ENCODE peak calls at places on chromosomes 12 and 14, in four cellular contexts. One of them, this sample, is unnamed.

GRCh38 chr12:12007001-12007712 is 63.6 kb upstream of the BCL2L14 start:
- DNase-seq in CD8-positive, alpha-beta T cell: peak
- DNase-seq in H7: no peak
- DNase-seq in GM23248: peak
- DNase-seq in this sample: no peak

GRCh38 chr12:53208435-53208834 is 1.4 kb upstream of the ITGB7 start:
- DNase-seq in CD8-positive, alpha-beta T cell: no peak
- DNase-seq in H7: no peak
- DNase-seq in GM23248: no peak
- DNase-seq in this sample: no peak

GRCh38 chr12:64304571-64304970 is 82.5 kb upstream of the KICS2 start:
- DNase-seq in CD8-positive, alpha-beta T cell: no peak
- DNase-seq in H7: no peak
- DNase-seq in GM23248: no peak
- DNase-seq in this sample: no peak

GRCh38 chr12:53596920-53597363 is 29.2 kb downstream of the ATF7 start:
- DNase-seq in CD8-positive, alpha-beta T cell: no peak
- DNase-seq in H7: no peak
- DNase-seq in GM23248: peak
- DNase-seq in this sample: no peak

GRCh38 chr12:107891967-107892366 is 117.5 kb downstream of the ASCL4 start:
- DNase-seq in CD8-positive, alpha-beta T cell: no peak
- DNase-seq in H7: peak
- DNase-seq in GM23248: peak
- DNase-seq in this sample: peak

GRCh38 chr14:36981832-36982528 is 190.4 kb downstream of the SLC25A21 start:
- DNase-seq in CD8-positive, alpha-beta T cell: no peak
- DNase-seq in H7: no peak
- DNase-seq in GM23248: peak
- DNase-seq in this sample: no peak

GRCh38 chr14:99117671-99118045 is 154.3 kb downstream of the BCL11B start:
- DNase-seq in CD8-positive, alpha-beta T cell: no peak
- DNase-seq in H7: no peak
- DNase-seq in GM23248: no peak
- DNase-seq in this sample: no peak

GRCh38 chr12:30754383-30754749 is 385 bp downstream of the CAPRIN2 start:
- DNase-seq in CD8-positive, alpha-beta T cell: peak
- DNase-seq in H7: no peak
- DNase-seq in GM23248: no peak
- DNase-seq in this sample: no peak

GRCh38 chr12:6380141-6381121 is 3.5 kb upstream of the LTBR start:
- DNase-seq in CD8-positive, alpha-beta T cell: no peak
- DNase-seq in H7: peak
- DNase-seq in GM23248: peak
- DNase-seq in this sample: no peak

GRCh38 chr12:53938276-53939140 is at the start of gene HOXC13:
- DNase-seq in CD8-positive, alpha-beta T cell: no peak
- DNase-seq in H7: peak
- DNase-seq in GM23248: peak
- DNase-seq in this sample: peak

GRCh38 chr14:65070710-65071033 is 31.6 kb downstream of the MAX start:
- DNase-seq in CD8-positive, alpha-beta T cell: no peak
- DNase-seq in H7: no peak
- DNase-seq in GM23248: peak
- DNase-seq in this sample: no peak

GRCh38 chr12:97301576-97301975 is 161.0 kb upstream of the RMST start:
- DNase-seq in CD8-positive, alpha-beta T cell: no peak
- DNase-seq in H7: no peak
- DNase-seq in GM23248: no peak
- DNase-seq in this sample: no peak

GRCh38 chr12:79206871-79207270 is 342.3 kb downstream of the SYT1 start:
- DNase-seq in CD8-positive, alpha-beta T cell: no peak
- DNase-seq in H7: no peak
- DNase-seq in GM23248: no peak
- DNase-seq in this sample: no peak

GRCh38 chr14:81471062-81471461 is 62.6 kb downstream of the SEL1L start:
- DNase-seq in CD8-positive, alpha-beta T cell: no peak
- DNase-seq in H7: no peak
- DNase-seq in GM23248: no peak
- DNase-seq in this sample: no peak

GRCh38 chr12:14390885-14391530 is 25.5 kb downstream of the ATF7IP start:
- DNase-seq in CD8-positive, alpha-beta T cell: no peak
- DNase-seq in H7: no peak
- DNase-seq in GM23248: no peak
- DNase-seq in this sample: no peak

GRCh38 chr12:24380122-24380521 is 430.7 kb upstream of the SOX5 start:
- DNase-seq in CD8-positive, alpha-beta T cell: no peak
- DNase-seq in H7: peak
- DNase-seq in GM23248: no peak
- DNase-seq in this sample: no peak

GRCh38 chr12:53044896-53045571 is 4.8 kb upstream of the TNS2 start:
- DNase-seq in CD8-positive, alpha-beta T cell: no peak
- DNase-seq in H7: peak
- DNase-seq in GM23248: no peak
- DNase-seq in this sample: no peak

GRCh38 chr12:9115731-9116689 is at the start of gene A2M:
- DNase-seq in CD8-positive, alpha-beta T cell: no peak
- DNase-seq in H7: no peak
- DNase-seq in GM23248: peak
- DNase-seq in this sample: no peak
- H3K4me3 ChIP-seq in CD8-positive, alpha-beta T cell: no peak
- H3K4me3 ChIP-seq in H7: no peak
- H3K4me3 ChIP-seq in GM23248: peak
- H3K4me3 ChIP-seq in this sample: no peak

GRCh38 chr14:32940066-32940651 is 1.5 kb downstream of the NPAS3 start:
- DNase-seq in CD8-positive, alpha-beta T cell: no peak
- DNase-seq in H7: peak
- DNase-seq in GM23248: peak
- DNase-seq in this sample: no peak

GRCh38 chr14:32940711-32941667 is 2.3 kb downstream of the NPAS3 start:
- DNase-seq in CD8-positive, alpha-beta T cell: no peak
- DNase-seq in H7: no peak
- DNase-seq in GM23248: no peak
- DNase-seq in this sample: no peak

GRCh38 chr14:32938719-32939253 is at the start of gene NPAS3:
- DNase-seq in CD8-positive, alpha-beta T cell: no peak
- DNase-seq in H7: peak
- DNase-seq in GM23248: peak
- DNase-seq in this sample: no peak

GRCh38 chr14:32941668-32942065 is 3.0 kb downstream of the NPAS3 start:
- DNase-seq in CD8-positive, alpha-beta T cell: no peak
- DNase-seq in H7: no peak
- DNase-seq in GM23248: no peak
- DNase-seq in this sample: no peak

GRCh38 chr14:32939254-32940065 is 781 bp downstream of the NPAS3 start:
- DNase-seq in CD8-positive, alpha-beta T cell: no peak
- DNase-seq in H7: peak
- DNase-seq in GM23248: peak
- DNase-seq in this sample: no peak
- H3K4me3 ChIP-seq in CD8-positive, alpha-beta T cell: no peak
- H3K4me3 ChIP-seq in H7: peak
- H3K4me3 ChIP-seq in GM23248: peak
- H3K4me3 ChIP-seq in this sample: no peak

GRCh38 chr14:39268393-39268792 is 34.7 kb downstream of the MIA2 start:
- DNase-seq in CD8-positive, alpha-beta T cell: no peak
- DNase-seq in H7: no peak
- DNase-seq in GM23248: peak
- DNase-seq in this sample: peak
- H3K4me3 ChIP-seq in CD8-positive, alpha-beta T cell: peak
- H3K4me3 ChIP-seq in H7: no peak
- H3K4me3 ChIP-seq in GM23248: peak
- H3K4me3 ChIP-seq in this sample: peak

DNA sequence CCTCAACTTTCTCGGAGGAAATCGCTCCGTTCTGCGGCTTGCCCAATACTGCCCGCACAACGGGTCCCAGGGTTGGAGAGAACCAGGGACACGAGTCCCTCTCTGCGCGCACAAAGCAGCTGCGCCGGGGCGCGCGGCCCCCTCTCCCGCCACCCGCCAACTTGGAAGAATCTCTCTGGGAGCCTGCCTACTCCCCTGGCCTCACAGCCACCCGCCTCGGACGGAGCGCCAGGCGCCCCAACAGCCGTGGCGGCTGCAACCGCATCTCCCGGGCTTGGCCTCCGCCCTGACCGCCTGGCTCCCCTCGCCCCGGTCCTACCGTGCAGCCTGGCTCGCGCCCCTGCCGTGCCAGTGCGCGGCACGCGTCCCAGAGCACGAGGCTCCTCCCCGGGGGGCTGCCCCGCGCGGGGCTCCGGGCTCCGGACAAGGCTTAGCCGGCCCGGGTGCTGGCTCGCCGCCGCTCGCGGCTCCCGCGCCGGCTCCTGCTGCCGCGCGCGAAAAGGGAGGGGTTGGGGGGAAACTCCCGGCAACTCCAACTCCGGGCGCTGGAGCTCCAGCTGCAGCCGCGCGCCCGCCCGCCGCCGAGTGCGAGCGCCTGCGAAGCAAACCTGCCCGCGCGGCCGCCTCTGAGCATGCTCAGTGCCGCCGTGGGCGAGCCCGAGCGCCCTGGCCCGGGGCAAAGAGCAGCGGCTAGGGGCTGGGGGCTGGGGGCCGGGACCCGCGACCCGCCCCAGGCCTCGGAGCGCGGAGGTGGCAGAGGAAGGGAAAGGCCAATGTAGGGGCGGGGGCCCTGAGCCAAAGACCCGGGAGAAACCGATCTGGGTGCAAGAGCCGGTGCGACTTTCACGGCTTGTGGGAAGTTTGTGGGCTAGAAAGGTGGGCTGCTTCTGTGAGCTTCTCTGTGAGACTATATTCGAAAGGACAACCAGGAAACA is at the start of gene STXBP6:
- DNase-seq in CD8-positive, alpha-beta T cell: no peak
- DNase-seq in H7: peak
- DNase-seq in GM23248: peak
- DNase-seq in this sample: no peak
- H3K4me3 ChIP-seq in CD8-positive, alpha-beta T cell: no peak
- H3K4me3 ChIP-seq in H7: peak
- H3K4me3 ChIP-seq in GM23248: peak
- H3K4me3 ChIP-seq in this sample: peak

GRCh38 chr12:120369476-120370342 is 745 bp upstream of the MSI1 start:
- DNase-seq in CD8-positive, alpha-beta T cell: no peak
- DNase-seq in H7: peak
- DNase-seq in GM23248: no peak
- DNase-seq in this sample: no peak
- H3K4me3 ChIP-seq in CD8-positive, alpha-beta T cell: no peak
- H3K4me3 ChIP-seq in H7: peak
- H3K4me3 ChIP-seq in GM23248: no peak
- H3K4me3 ChIP-seq in this sample: no peak

DNA sequence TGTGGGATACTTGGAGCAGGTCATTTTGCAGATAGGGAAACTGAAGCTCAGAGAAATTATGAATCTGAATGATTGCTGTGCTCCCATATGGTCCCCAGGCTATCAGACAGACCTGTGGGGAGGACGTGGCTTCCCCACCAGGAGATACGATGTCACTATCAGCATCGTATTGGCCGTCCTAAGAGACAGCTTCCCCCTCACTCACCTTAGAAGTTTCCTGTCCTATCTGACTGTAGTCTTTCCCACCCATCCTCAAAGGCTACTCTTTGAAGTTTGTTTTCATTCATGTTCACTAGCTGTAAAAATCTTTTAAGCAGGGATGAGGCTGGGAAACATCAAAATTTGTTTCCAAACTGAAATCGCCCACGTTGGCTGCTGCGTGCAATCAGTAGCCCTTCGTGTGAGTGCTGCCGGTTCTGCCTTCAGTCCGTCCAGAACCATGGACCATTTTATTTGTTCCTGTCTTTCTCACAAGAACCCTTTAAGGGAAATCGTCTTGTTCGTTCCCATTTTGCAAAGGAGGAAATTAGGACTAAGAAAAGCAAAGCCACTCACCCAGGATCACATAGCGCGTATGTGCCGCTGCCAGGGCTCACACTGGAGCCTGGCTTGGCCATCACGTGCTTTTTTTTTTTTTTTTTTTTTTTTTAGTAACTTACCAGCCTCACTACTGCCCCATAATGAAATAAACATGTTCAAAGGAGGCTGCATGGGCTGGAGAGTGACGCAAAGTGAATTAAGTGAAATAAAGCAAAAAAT is 1.0 kb upstream of the KDM2B start:
- DNase-seq in CD8-positive, alpha-beta T cell: no peak
- DNase-seq in H7: no peak
- DNase-seq in GM23248: peak
- DNase-seq in this sample: no peak
- H3K4me3 ChIP-seq in CD8-positive, alpha-beta T cell: peak
- H3K4me3 ChIP-seq in H7: peak
- H3K4me3 ChIP-seq in GM23248: peak
- H3K4me3 ChIP-seq in this sample: no peak

GRCh38 chr12:8662592-8662991 is at the start of gene MFAP5:
- DNase-seq in CD8-positive, alpha-beta T cell: no peak
- DNase-seq in H7: no peak
- DNase-seq in GM23248: peak
- DNase-seq in this sample: no peak
- H3K4me3 ChIP-seq in CD8-positive, alpha-beta T cell: no peak
- H3K4me3 ChIP-seq in H7: no peak
- H3K4me3 ChIP-seq in GM23248: peak
- H3K4me3 ChIP-seq in this sample: no peak

GRCh38 chr14:94153750-94154350 is 20.3 kb upstream of the PPP4R4 start:
- DNase-seq in CD8-positive, alpha-beta T cell: no peak
- DNase-seq in H7: no peak
- DNase-seq in GM23248: no peak
- DNase-seq in this sample: no peak
- H3K4me3 ChIP-seq in CD8-positive, alpha-beta T cell: no peak
- H3K4me3 ChIP-seq in H7: no peak
- H3K4me3 ChIP-seq in GM23248: no peak
- H3K4me3 ChIP-seq in this sample: no peak

GRCh38 chr14:69626132-69626500 is 14.7 kb downstream of the SUSD6 start:
- DNase-seq in CD8-positive, alpha-beta T cell: no peak
- DNase-seq in H7: no peak
- DNase-seq in GM23248: no peak
- DNase-seq in this sample: no peak
- H3K4me3 ChIP-seq in CD8-positive, alpha-beta T cell: peak
- H3K4me3 ChIP-seq in H7: no peak
- H3K4me3 ChIP-seq in GM23248: no peak
- H3K4me3 ChIP-seq in this sample: peak

This sample was measured in Jurkat, Clone E6-1.